ENCODE peak calls at places on chromosomes 3 and 15, in eight cellular contexts. S, B, O, F, X, D, E and Y are unnamed samples.

GRCh38 chr3:102531686-102532085 is 96.9 kb downstream of the ZPLD1 start:
- DNase-seq in S (peak; percentile 16), B (no peak), O (no peak), F (no peak), X (no peak), D (no peak), E (no peak), Y (no peak)

GRCh38 chr15:60758961-60759729 is 280.2 kb upstream of the ICE2 start:
- DNase-seq in S (peak; percentile 94), B (no peak), O (no peak), F (peak; percentile 11), X (no peak), D (peak; percentile 98), E (no peak), Y (no peak)

GRCh38 chr3:29465836-29466235 is 185.0 kb downstream of the RBMS3 start:
- DNase-seq in S (peak; percentile 78), B (no peak), O (no peak), F (no peak), X (no peak), D (peak; percentile 74), E (no peak), Y (no peak)

GRCh38 chr3:120469440-120470415 is 18.9 kb upstream of the FSTL1 start:
- DNase-seq in S (peak; percentile 81), B (no peak), O (peak; percentile 59), F (no peak), X (no peak), D (peak; percentile 49), E (no peak), Y (no peak)

GRCh38 chr3:13227315-13228165 is 154.3 kb upstream of the IQSEC1 start:
- DNase-seq in S (no peak), B (no peak), O (no peak), F (no peak), X (peak; percentile 46), D (no peak), E (no peak), Y (no peak)

GRCh38 chr15:39444729-39445470 is 136.0 kb upstream of the THBS1 start:
- DNase-seq in S (no peak), B (no peak), O (no peak), F (no peak), X (no peak), D (no peak), E (no peak), Y (no peak)

GRCh38 chr15:72760590-72761260 is 22.8 kb downstream of the ADPGK start:
- DNase-seq in S (no peak), B (no peak), O (no peak), F (peak; percentile 88), X (no peak), D (no peak), E (no peak), Y (no peak)

GRCh38 chr15:44535509-44536297 is 1.2 kb upstream of the EIF3J start:
- DNase-seq in S (no peak), B (peak; percentile 36), O (peak; percentile 20), F (peak; percentile 25), X (peak; percentile 74), D (no peak), E (peak; percentile 50), Y (peak; percentile 38)

GRCh38 chr3:86865506-86865905 is 125.4 kb downstream of the VGLL3 start:
- DNase-seq in S (peak; percentile 78), B (no peak), O (no peak), F (no peak), X (no peak), D (peak; percentile 45), E (no peak), Y (no peak)

GRCh38 chr15:79450648-79451047 is 18.5 kb downstream of the MINAR1 start:
- DNase-seq in S (no peak), B (no peak), O (no peak), F (no peak), X (no peak), D (peak; percentile 27), E (no peak), Y (no peak)

GRCh38 chr15:68431792-68432401 is at the start of gene ITGA11:
- DNase-seq in S (peak; percentile 74), B (no peak), O (peak; percentile 55), F (peak; percentile 71), X (peak; percentile 82), D (peak; percentile 87), E (no peak), Y (peak; percentile 51)

GRCh38 chr3:12522721-12523120 is 22.6 kb downstream of the MKRN2OS start:
- DNase-seq in S (no peak), B (peak; percentile 42), O (no peak), F (peak; percentile 94), X (no peak), D (no peak), E (no peak), Y (peak; percentile 72)

GRCh38 chr3:72017935-72018334 is 233.0 kb upstream of the PROK2 start:
- DNase-seq in S (no peak), B (no peak), O (no peak), F (no peak), X (no peak), D (no peak), E (no peak), Y (no peak)

GRCh38 chr3:180961552-180961951 is 28.0 kb downstream of the DNAJC19 start:
- DNase-seq in S (no peak), B (no peak), O (no peak), F (no peak), X (no peak), D (no peak), E (no peak), Y (no peak)
- H3K36me3 ChIP-seq in S (peaks cover 6% of the 10 kb centered on the region), B (peaks cover 7% of the 10 kb centered on the region), O (no peaks in the 10 kb centered on the region), F (peaks cover 19% of the 10 kb centered on the region), X (no peaks in the 10 kb centered on the region), D (peaks cover 76% of the 10 kb centered on the region), E (peaks cover 33% of the 10 kb centered on the region), Y (no peaks in the 10 kb centered on the region)

GRCh38 chr3:9692416-9692815 is 11.2 kb upstream of the CPNE9 start:
- DNase-seq in S (no peak), B (no peak), O (no peak), F (no peak), X (no peak), D (no peak), E (peak; percentile 10), Y (no peak)

GRCh38 chr3:9689757-9690156 is 13.9 kb upstream of the CPNE9 start:
- DNase-seq in S (no peak), B (no peak), O (no peak), F (no peak), X (no peak), D (no peak), E (peak; percentile 1), Y (no peak)

GRCh38 chr3:9690451-9691450 is 12.9 kb upstream of the CPNE9 start:
- DNase-seq in S (peak; percentile 30), B (no peak), O (no peak), F (no peak), X (no peak), D (no peak), E (peak; percentile 26), Y (no peak)

GRCh38 chr3:9688961-9689360 is 14.7 kb upstream of the CPNE9 start:
- DNase-seq in S (no peak), B (no peak), O (no peak), F (no peak), X (no peak), D (no peak), E (peak; percentile 24), Y (no peak)

DNA sequence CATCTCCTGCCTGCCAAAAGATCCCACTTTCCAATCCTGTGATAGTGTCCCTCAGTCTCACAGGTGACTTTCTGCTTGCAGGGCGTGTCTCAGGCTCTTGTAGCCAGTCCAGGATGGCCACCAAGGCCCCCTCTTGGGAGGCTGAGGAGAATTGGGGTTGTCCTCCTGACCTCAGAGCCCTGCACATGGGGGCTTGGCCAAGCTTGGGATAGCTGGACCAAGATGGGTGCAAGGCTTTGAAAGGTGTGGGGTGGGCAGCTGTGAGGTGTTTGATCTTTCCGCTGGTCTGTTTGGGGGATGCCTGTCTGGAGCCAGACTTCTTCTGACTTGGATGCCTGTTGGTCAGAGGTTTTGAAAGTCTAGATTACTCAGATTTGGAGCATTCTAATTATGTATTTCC is 12.0 kb upstream of the CPNE9 start:
- DNase-seq in S (no peak), B (no peak), O (no peak), F (no peak), X (no peak), D (no peak), E (peak; percentile 36), Y (no peak)
- H3K36me3 ChIP-seq in S (peaks cover 21% of the 10 kb centered on the region), B (peaks cover 78% of the 10 kb centered on the region), O (peaks cover 11% of the 10 kb centered on the region), F (peaks cover 45% of the 10 kb centered on the region), X (no peaks in the 10 kb centered on the region), D (peaks cover 6% of the 10 kb centered on the region), E (peaks cover 61% of the 10 kb centered on the region), Y (peaks cover 93% of the 10 kb centered on the region)

DNA sequence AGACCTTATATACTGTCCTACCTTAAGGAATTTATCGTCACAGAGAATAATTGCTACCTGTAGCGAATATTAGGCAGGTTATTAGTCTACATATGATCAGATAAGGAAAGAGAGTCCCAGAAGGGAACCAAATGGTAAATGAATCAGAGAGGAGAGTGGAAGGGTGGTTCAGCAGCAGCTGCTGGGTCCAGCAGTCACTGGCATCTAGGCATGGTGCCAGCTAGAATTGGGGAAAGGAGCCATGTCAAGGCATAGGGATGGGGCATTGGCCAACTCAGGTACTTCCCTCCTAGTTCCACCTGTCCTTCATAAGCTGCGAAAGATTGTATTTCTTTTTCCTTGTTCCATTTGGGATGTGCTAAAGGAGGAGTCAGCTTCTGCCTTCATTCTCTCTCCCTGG is 23.4 kb downstream of the HACD3 start:
- DNase-seq in S (no peak), B (no peak), O (no peak), F (no peak), X (no peak), D (no peak), E (no peak), Y (no peak)
- H3K36me3 ChIP-seq in S (no peaks in the 10 kb centered on the region), B (peaks cover 8% of the 10 kb centered on the region), O (no peaks in the 10 kb centered on the region), F (no peaks in the 10 kb centered on the region), X (no peaks in the 10 kb centered on the region), D (no peaks in the 10 kb centered on the region), E (peaks cover 17% of the 10 kb centered on the region), Y (peaks cover 9% of the 10 kb centered on the region)

GRCh38 chr15:92886229-92886628 is 13.9 kb upstream of the CHD2 start:
- DNase-seq in S (no peak), B (no peak), O (no peak), F (no peak), X (no peak), D (peak; percentile 21), E (no peak), Y (no peak)
- H3K36me3 ChIP-seq in S (peaks cover 8% of the 10 kb centered on the region), B (no peaks in the 10 kb centered on the region), O (no peaks in the 10 kb centered on the region), F (peaks cover 4% of the 10 kb centered on the region), X (no peaks in the 10 kb centered on the region), D (peaks cover 64% of the 10 kb centered on the region), E (peaks cover 28% of the 10 kb centered on the region), Y (no peaks in the 10 kb centered on the region)

GRCh38 chr15:40702077-40702476 is 7.1 kb downstream of the RAD51 start:
- DNase-seq in S (no peak), B (no peak), O (no peak), F (no peak), X (no peak), D (peak; percentile 13), E (no peak), Y (no peak)

GRCh38 chr15:40706121-40706520 is 11.1 kb downstream of the RAD51 start:
- DNase-seq in S (no peak), B (no peak), O (no peak), F (no peak), X (no peak), D (no peak), E (no peak), Y (no peak)
- H3K36me3 ChIP-seq in S (no peaks in the 10 kb centered on the region), B (no peaks in the 10 kb centered on the region), O (no peaks in the 10 kb centered on the region), F (no peaks in the 10 kb centered on the region), X (no peaks in the 10 kb centered on the region), D (no peaks in the 10 kb centered on the region), E (no peaks in the 10 kb centered on the region), Y (no peaks in the 10 kb centered on the region)

DNA sequence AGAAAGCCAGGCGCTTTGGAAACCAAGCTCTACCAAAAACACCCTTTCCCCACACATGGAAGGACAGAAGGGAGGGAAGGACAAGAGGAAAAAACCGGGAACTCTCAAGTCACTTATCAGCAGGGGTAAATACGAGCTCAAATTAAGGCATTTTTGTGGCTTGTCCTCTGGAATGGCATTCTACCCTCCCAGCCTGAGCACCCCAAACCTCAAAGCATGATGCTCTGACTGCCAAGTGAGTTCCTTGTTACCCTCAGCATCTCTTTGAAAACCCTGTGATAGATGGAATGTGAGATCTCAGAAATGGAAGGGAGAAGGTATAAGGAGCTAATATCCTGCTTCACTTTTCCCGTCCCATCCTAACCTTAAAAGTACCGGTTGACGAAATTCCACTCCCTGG is 8.1 kb upstream of the CSPG5 start:
- DNase-seq in S (peak; percentile 72), B (no peak), O (no peak), F (no peak), X (no peak), D (no peak), E (no peak), Y (no peak)
- H3K36me3 ChIP-seq in S (peaks cover 1% of the 10 kb centered on the region), B (peaks cover 26% of the 10 kb centered on the region), O (no peaks in the 10 kb centered on the region), F (peaks cover 16% of the 10 kb centered on the region), X (no peaks in the 10 kb centered on the region), D (peaks cover 20% of the 10 kb centered on the region), E (peaks cover 18% of the 10 kb centered on the region), Y (no peaks in the 10 kb centered on the region)